ENCODE peak calls at places on chromosomes 12 and 14, in four cellular contexts. Q, R, I and D are unnamed samples. For H3K4me1, the result is how much of the 10 kb centered on the place peaks cover.

GRCh38 chr12:130879781-130880389 is 8.0 kb downstream of the RAN start:
- DNase-seq in Q (no peak), R (no peak), I (no peak), D (peak)

GRCh38 chr12:118436986-118437385 is 60.6 kb downstream of the SUDS3 start:
- DNase-seq in Q (no peak), R (no peak), I (no peak), D (no peak)

GRCh38 chr14:50835280-50835679 is 4.3 kb upstream of the NIN start:
- DNase-seq in Q (no peak), R (peak), I (peak), D (no peak)

GRCh38 chr14:101851716-101852395 is 90.3 kb downstream of the PPP2R5C start:
- DNase-seq in Q (no peak), R (no peak), I (no peak), D (no peak)

GRCh38 chr12:80469681-80470080 is 25.6 kb downstream of the PTPRQ start:
- DNase-seq in Q (no peak), R (no peak), I (no peak), D (no peak)

GRCh38 chr12:67760586-67761275 is 112.2 kb downstream of the DYRK2 start:
- DNase-seq in Q (no peak), R (no peak), I (no peak), D (no peak)

GRCh38 chr14:75460402-75460801 is 32.6 kb downstream of the JDP2 start:
- DNase-seq in Q (no peak), R (no peak), I (no peak), D (no peak)

GRCh38 chr12:112944028-112944690 is 5.9 kb downstream of the OAS3 start:
- DNase-seq in Q (no peak), R (no peak), I (no peak), D (peak)

GRCh38 chr12:117863004-117863709 is 105.6 kb downstream of the KSR2 start:
- DNase-seq in Q (no peak), R (no peak), I (no peak), D (no peak)

GRCh38 chr14:56196274-56196673 is 78.1 kb downstream of the PELI2 start:
- DNase-seq in Q (no peak), R (no peak), I (no peak), D (no peak)

GRCh38 chr12:108666326-108666995 is 32.8 kb upstream of the SELPLG start:
- DNase-seq in Q (no peak), R (no peak), I (peak), D (no peak)

GRCh38 chr12:49200882-49201594 is 12.2 kb upstream of the TUBA1A start:
- DNase-seq in Q (peak), R (peak), I (no peak), D (peak)

GRCh38 chr12:122871851-122872785 is 23.8 kb downstream of the VPS37B start:
- DNase-seq in Q (no peak), R (peak), I (no peak), D (peak)

GRCh38 chr12:101885912-101886561 is 8.7 kb downstream of the DRAM1 start:
- DNase-seq in Q (no peak), R (no peak), I (no peak), D (no peak)

GRCh38 chr14:67514203-67514607 is 18.9 kb upstream of the PLEKHH1 start:
- DNase-seq in Q (no peak), R (no peak), I (no peak), D (peak)

GRCh38 chr12:111314949-111315539 is 53.9 kb downstream of the PHETA1 start:
- DNase-seq in Q (no peak), R (no peak), I (no peak), D (no peak)

GRCh38 chr12:27274706-27275105 is 30.6 kb downstream of the STK38L start:
- DNase-seq in Q (no peak), R (no peak), I (no peak), D (no peak)

GRCh38 chr12:123150273-123150803 is 552 bp downstream of the PITPNM2 start:
- DNase-seq in Q (peak), R (no peak), I (no peak), D (peak)

GRCh38 chr12:63038361-63039100 is 103.6 kb upstream of the PPM1H start:
- DNase-seq in Q (peak), R (no peak), I (no peak), D (no peak)

GRCh38 chr12:95590775-95591174 is 39.5 kb upstream of the USP44 start:
- DNase-seq in Q (no peak), R (no peak), I (no peak), D (no peak)

GRCh38 chr12:70876952-70877351 is 43.6 kb downstream of the PTPRR start:
- DNase-seq in Q (no peak), R (no peak), I (peak), D (no peak)

GRCh38 chr12:116263844-116264243 is 13.6 kb downstream of the MED13L start:
- DNase-seq in Q (no peak), R (no peak), I (peak), D (peak)

GRCh38 chr12:132921685-132922084 is 34.3 kb upstream of the CHFR start:
- DNase-seq in Q (peak), R (no peak), I (no peak), D (peak)

GRCh38 chr14:50013198-50013918 is 103.0 kb downstream of the VCPKMT start:
- DNase-seq in Q (no peak), R (no peak), I (peak), D (no peak)

GRCh38 chr12:15726029-15726756 is 63.0 kb downstream of the EPS8 start:
- DNase-seq in Q (no peak), R (no peak), I (no peak), D (no peak)

GRCh38 chr12:8449293-8449944 is 6.3 kb upstream of the CLEC6A start:
- DNase-seq in Q (no peak), R (peak), I (no peak), D (peak)

GRCh38 chr12:15928345-15928744 is 17.2 kb downstream of the DERA start:
- DNase-seq in Q (no peak), R (peak), I (peak), D (no peak)

GRCh38 chr12:124519741-124520140 is 47.7 kb downstream of the NCOR2 start:
- DNase-seq in Q (no peak), R (no peak), I (no peak), D (no peak)

GRCh38 chr12:9349888-9350885 is 142.0 kb upstream of the PZP start:
- DNase-seq in Q (no peak), R (no peak), I (peak), D (no peak)

GRCh38 chr12:6953417-6954315 is 2.5 kb downstream of the PTPN6 start:
- DNase-seq in Q (no peak), R (peak), I (no peak), D (no peak)
- H3K4me1 ChIP-seq in Q (half or more), R (half or more), I (under half), D (under half)

GRCh38 chr12:90979936-90980335 is 24.8 kb downstream of the EPYC start:
- DNase-seq in Q (no peak), R (no peak), I (no peak), D (no peak)
- TF ChIP-seq POLR2AphosphoS5 in Q (no peak), R (no peak), I (no peak), D (no peak)

GRCh38 chr12:44000309-44000952 is 164.6 kb downstream of the TMEM117 start:
- DNase-seq in Q (peak), R (no peak), I (peak), D (peak)
- TF ChIP-seq JUNB in Q (no peak), R (no peak), I (no peak), D (no peak)

GRCh38 chr14:77014004-77014604 is 14.4 kb downstream of the IRF2BPL start:
- DNase-seq in Q (no peak), R (no peak), I (peak), D (peak)

GRCh38 chr14:77011226-77011762 is 17.2 kb downstream of the IRF2BPL start:
- DNase-seq in Q (no peak), R (no peak), I (no peak), D (no peak)

GRCh38 chr14:77014734-77015133 is 13.8 kb downstream of the IRF2BPL start:
- DNase-seq in Q (no peak), R (no peak), I (no peak), D (no peak)

GRCh38 chr14:77009014-77009413 is 19.5 kb downstream of the IRF2BPL start:
- DNase-seq in Q (no peak), R (no peak), I (no peak), D (no peak)

DNA sequence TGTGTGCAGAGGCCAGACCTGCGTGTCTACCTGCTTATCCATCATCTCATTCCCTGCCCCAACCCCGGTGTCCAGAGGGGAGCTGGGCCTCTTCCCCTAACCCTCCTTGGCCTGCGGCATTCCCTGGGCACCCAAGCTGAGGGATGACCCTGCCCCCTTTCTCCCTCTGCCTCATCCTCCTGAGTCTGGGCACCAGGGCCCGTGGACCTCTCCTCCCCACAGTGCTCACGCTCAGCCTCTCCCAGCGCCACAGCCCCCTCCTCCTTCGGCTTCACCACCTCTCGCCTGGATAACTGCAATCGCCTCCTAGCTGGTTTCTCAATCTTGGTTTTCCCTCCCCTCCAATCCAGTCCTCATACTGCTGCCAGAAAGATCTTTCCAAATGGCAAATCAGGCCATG is 16.3 kb downstream of the IRF2BPL start:
- DNase-seq in Q (no peak), R (no peak), I (no peak), D (no peak)
- H3K4me1 ChIP-seq in Q (under half), R (under half), I (half or more), D (under half)

GRCh38 chr12:52945389-52946232 is 3.3 kb upstream of the KRT18 start:
- DNase-seq in Q (no peak), R (no peak), I (peak), D (peak)
- TF ChIP-seq POLR2AphosphoS5 in Q (no peak), R (no peak), I (no peak), D (no peak)